ENCODE peak calls at places on chromosomes 1 and 21, in five cellular contexts. T, Q, V, S and J are unnamed samples.

GRCh38 chr1:91173379-91173890 is 151.6 kb upstream of the ZNF644 start:
- DNase-seq in T (no peak), Q (no peak), V (no peak), S (no peak), J (no peak)

GRCh38 chr1:243851129-243851756 is 1.2 kb upstream of the AKT3 start:
- DNase-seq in T (peak), Q (no peak), V (no peak), S (no peak), J (no peak)

GRCh38 chr1:164651378-164651951 is 92.5 kb downstream of the PBX1 start:
- DNase-seq in T (no peak), Q (peak), V (no peak), S (no peak), J (no peak)

GRCh38 chr1:92476071-92476607 is 10.6 kb downstream of the GFI1 start:
- DNase-seq in T (no peak), Q (no peak), V (peak), S (no peak), J (no peak)

GRCh38 chr1:151606384-151606783 is 5.5 kb upstream of the SNX27 start:
- DNase-seq in T (no peak), Q (peak), V (no peak), S (no peak), J (peak)

GRCh38 chr1:217574265-217574949 is 56.5 kb downstream of the GPATCH2 start:
- DNase-seq in T (no peak), Q (peak), V (no peak), S (no peak), J (no peak)

GRCh38 chr1:161068306-161069200 is 1.1 kb downstream of the ARHGAP30 start:
- DNase-seq in T (peak), Q (peak), V (peak), S (no peak), J (no peak)

GRCh38 chr1:3467096-3468036 is 12.9 kb downstream of the ARHGEF16 start:
- DNase-seq in T (no peak), Q (no peak), V (no peak), S (no peak), J (no peak)

GRCh38 chr21:18041012-18041411 is 203.6 kb upstream of the CHODL start:
- DNase-seq in T (no peak), Q (no peak), V (peak), S (no peak), J (no peak)

GRCh38 chr21:39221282-39221996 is 38.2 kb upstream of the PSMG1 start:
- DNase-seq in T (no peak), Q (no peak), V (no peak), S (no peak), J (no peak)

GRCh38 chr1:8599813-8600212 is 217.6 kb downstream of the RERE start:
- DNase-seq in T (no peak), Q (peak), V (no peak), S (no peak), J (no peak)

GRCh38 chr1:33015216-33015615 is 21.5 kb downstream of the AK2 start:
- DNase-seq in T (no peak), Q (no peak), V (no peak), S (no peak), J (no peak)
- TF ChIP-seq CTCF in T (no peak), Q (no peak), V (no peak), S (no peak), J (no peak)

GRCh38 chr21:42652527-42653491 is 612 bp upstream of the PDE9A start:
- DNase-seq in T (peak), Q (peak), V (no peak), S (peak), J (no peak)

GRCh38 chr21:42654179-42654912 is 925 bp downstream of the PDE9A start:
- DNase-seq in T (no peak), Q (peak), V (peak), S (no peak), J (no peak)

GRCh38 chr21:42654913-42655796 is 1.7 kb downstream of the PDE9A start:
- DNase-seq in T (no peak), Q (peak), V (peak), S (no peak), J (no peak)

GRCh38 chr21:42651515-42652401 is 1.7 kb upstream of the PDE9A start:
- DNase-seq in T (no peak), Q (peak), V (no peak), S (no peak), J (no peak)

GRCh38 chr21:42653492-42654061 is at the start of gene PDE9A:
- DNase-seq in T (no peak), Q (peak), V (peak), S (peak), J (no peak)
- H3K27ac ChIP-seq in T (peak), Q (peak), V (peak), S (peak), J (no peak)

GRCh38 chr1:185695299-185695698 is 38.9 kb upstream of the HMCN1 start:
- DNase-seq in T (no peak), Q (no peak), V (peak), S (no peak), J (peak)
- TF ChIP-seq CTCF in T (no peak), Q (no peak), V (peak), S (no peak), J (peak)

GRCh38 chr1:169070547-169070946 is 35.9 kb upstream of the ATP1B1 start:
- DNase-seq in T (no peak), Q (no peak), V (no peak), S (no peak), J (no peak)
- H3K27ac ChIP-seq in T (no peak), Q (no peak), V (no peak), S (no peak), J (no peak)